ENCODE peak calls at places on chromosomes 12 and 14, in ten cellular contexts. One of them, this sample, is unnamed.

GRCh38 chr12:93918262-93918661 is 230.1 kb upstream of the PLXNC1 start:
- DNase-seq in pancreas: no peak
- DNase-seq in GM06990: no peak
- DNase-seq in AG04450: no peak
- DNase-seq in epithelial cell of esophagus: no peak
- DNase-seq in foreskin fibroblast: peak
- DNase-seq in GM23338: no peak
- DNase-seq in cardiac fibroblast: peak
- DNase-seq in thyroid gland: no peak
- DNase-seq in kidney epithelial cell: no peak
- DNase-seq in this sample: peak

GRCh38 chr14:96307434-96307833 is 51.4 kb downstream of the BDKRB1 start:
- DNase-seq in cardiac fibroblast: no peak
- DNase-seq in GM23338: peak
- DNase-seq in epithelial cell of esophagus: no peak
- DNase-seq in kidney epithelial cell: no peak
- DNase-seq in GM06990: no peak
- DNase-seq in pancreas: no peak
- DNase-seq in foreskin fibroblast: no peak
- DNase-seq in AG04450: no peak
- DNase-seq in thyroid gland: no peak
- DNase-seq in this sample: no peak

GRCh38 chr14:63517354-63517753 is 25.8 kb downstream of the PPP2R5E start:
- DNase-seq in epithelial cell of esophagus: no peak
- DNase-seq in kidney epithelial cell: no peak
- DNase-seq in AG04450: no peak
- DNase-seq in foreskin fibroblast: no peak
- DNase-seq in GM23338: no peak
- DNase-seq in thyroid gland: no peak
- DNase-seq in pancreas: no peak
- DNase-seq in cardiac fibroblast: no peak
- DNase-seq in GM06990: no peak
- DNase-seq in this sample: no peak

GRCh38 chr12:43789941-43790340 is 16.2 kb downstream of the TWF1 start:
- DNase-seq in pancreas: no peak
- DNase-seq in cardiac fibroblast: peak
- DNase-seq in GM23338: no peak
- DNase-seq in kidney epithelial cell: no peak
- DNase-seq in epithelial cell of esophagus: no peak
- DNase-seq in AG04450: no peak
- DNase-seq in thyroid gland: peak
- DNase-seq in GM06990: no peak
- DNase-seq in foreskin fibroblast: peak
- DNase-seq in this sample: peak

GRCh38 chr12:32494676-32495075 is 95.3 kb downstream of the FGD4 start:
- DNase-seq in epithelial cell of esophagus: peak
- DNase-seq in pancreas: no peak
- DNase-seq in cardiac fibroblast: peak
- DNase-seq in foreskin fibroblast: no peak
- DNase-seq in AG04450: no peak
- DNase-seq in GM06990: no peak
- DNase-seq in GM23338: no peak
- DNase-seq in kidney epithelial cell: no peak
- DNase-seq in thyroid gland: no peak
- DNase-seq in this sample: no peak

GRCh38 chr12:110266381-110266909 is 14.6 kb upstream of the ATP2A2 start:
- DNase-seq in pancreas: no peak
- DNase-seq in foreskin fibroblast: no peak
- DNase-seq in thyroid gland: no peak
- DNase-seq in epithelial cell of esophagus: no peak
- DNase-seq in kidney epithelial cell: no peak
- DNase-seq in cardiac fibroblast: no peak
- DNase-seq in GM06990: no peak
- DNase-seq in AG04450: no peak
- DNase-seq in GM23338: no peak
- DNase-seq in this sample: no peak

GRCh38 chr14:21024668-21025373 is at the start of gene NDRG2:
- DNase-seq in GM06990: peak
- DNase-seq in foreskin fibroblast: peak
- DNase-seq in cardiac fibroblast: no peak
- DNase-seq in GM23338: peak
- DNase-seq in epithelial cell of esophagus: peak
- DNase-seq in kidney epithelial cell: no peak
- DNase-seq in pancreas: peak
- DNase-seq in AG04450: no peak
- DNase-seq in thyroid gland: peak
- DNase-seq in this sample: no peak

GRCh38 chr12:53499261-53500118 is at the start of gene MAP3K12:
- DNase-seq in cardiac fibroblast: peak
- DNase-seq in epithelial cell of esophagus: peak
- DNase-seq in GM06990: peak
- DNase-seq in GM23338: peak
- DNase-seq in AG04450: no peak
- DNase-seq in thyroid gland: peak
- DNase-seq in pancreas: peak
- DNase-seq in kidney epithelial cell: no peak
- DNase-seq in foreskin fibroblast: peak
- DNase-seq in this sample: peak

GRCh38 chr12:2076728-2077127 is 23.9 kb downstream of the CACNA1C start:
- DNase-seq in epithelial cell of esophagus: no peak
- DNase-seq in GM06990: no peak
- DNase-seq in foreskin fibroblast: no peak
- DNase-seq in thyroid gland: no peak
- DNase-seq in GM23338: no peak
- DNase-seq in cardiac fibroblast: no peak
- DNase-seq in kidney epithelial cell: no peak
- DNase-seq in pancreas: no peak
- DNase-seq in AG04450: no peak
- DNase-seq in this sample: no peak

GRCh38 chr12:2080604-2081003 is 27.8 kb downstream of the CACNA1C start:
- DNase-seq in foreskin fibroblast: no peak
- DNase-seq in AG04450: no peak
- DNase-seq in GM06990: no peak
- DNase-seq in GM23338: no peak
- DNase-seq in cardiac fibroblast: no peak
- DNase-seq in kidney epithelial cell: no peak
- DNase-seq in epithelial cell of esophagus: no peak
- DNase-seq in thyroid gland: no peak
- DNase-seq in pancreas: no peak
- DNase-seq in this sample: no peak

GRCh38 chr12:2076196-2076570 is 23.4 kb downstream of the CACNA1C start:
- DNase-seq in kidney epithelial cell: no peak
- DNase-seq in AG04450: peak
- DNase-seq in cardiac fibroblast: peak
- DNase-seq in epithelial cell of esophagus: no peak
- DNase-seq in GM23338: no peak
- DNase-seq in pancreas: no peak
- DNase-seq in foreskin fibroblast: peak
- DNase-seq in GM06990: no peak
- DNase-seq in thyroid gland: no peak
- DNase-seq in this sample: peak

GRCh38 chr12:2074792-2075191 is 22.0 kb downstream of the CACNA1C start:
- DNase-seq in kidney epithelial cell: no peak
- DNase-seq in AG04450: no peak
- DNase-seq in cardiac fibroblast: no peak
- DNase-seq in GM06990: no peak
- DNase-seq in pancreas: no peak
- DNase-seq in thyroid gland: no peak
- DNase-seq in GM23338: no peak
- DNase-seq in epithelial cell of esophagus: no peak
- DNase-seq in foreskin fibroblast: no peak
- DNase-seq in this sample: no peak

DNA sequence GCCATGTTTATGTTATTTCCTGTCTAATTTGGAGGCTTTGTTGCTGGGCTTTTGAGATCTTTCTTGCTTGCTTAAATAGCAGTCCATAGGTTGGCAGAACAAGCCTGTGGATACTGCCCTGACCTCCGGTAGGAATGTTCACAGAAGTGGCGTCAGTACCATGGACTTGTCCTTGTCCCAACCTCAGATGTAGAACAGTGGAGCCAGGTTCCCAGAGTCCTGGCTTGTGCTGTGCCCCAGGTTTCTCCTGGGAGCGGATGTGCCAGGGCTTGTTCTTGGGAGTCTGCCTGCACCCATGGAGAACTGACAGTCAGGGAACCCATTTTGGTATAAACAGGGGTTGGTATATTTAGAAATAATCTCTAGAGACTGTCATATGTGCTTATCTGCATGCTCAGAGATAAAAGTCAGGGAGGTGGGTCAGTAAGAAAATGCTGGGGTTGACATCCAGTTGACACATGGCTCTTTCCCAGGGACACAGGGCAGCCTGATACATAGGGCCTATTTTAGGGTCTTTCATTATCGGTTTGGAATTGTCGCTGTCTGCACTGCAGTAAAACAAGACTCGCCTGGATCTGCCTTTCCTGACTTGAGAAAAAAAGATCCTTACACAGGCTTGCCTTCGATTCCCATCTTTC is 22.9 kb downstream of the CACNA1C start:
- DNase-seq in pancreas: no peak
- DNase-seq in GM23338: no peak
- DNase-seq in GM06990: no peak
- DNase-seq in kidney epithelial cell: no peak
- DNase-seq in cardiac fibroblast: no peak
- DNase-seq in AG04450: no peak
- DNase-seq in thyroid gland: no peak
- DNase-seq in epithelial cell of esophagus: no peak
- DNase-seq in foreskin fibroblast: no peak
- DNase-seq in this sample: no peak
- TF ChIP-seq CTCF in pancreas: no peak
- TF ChIP-seq CTCF in GM23338: no peak
- TF ChIP-seq CTCF in GM06990: no peak
- TF ChIP-seq CTCF in kidney epithelial cell: no peak
- TF ChIP-seq CTCF in cardiac fibroblast: no peak
- TF ChIP-seq CTCF in AG04450: no peak
- TF ChIP-seq CTCF in thyroid gland: no peak
- TF ChIP-seq CTCF in epithelial cell of esophagus: no peak
- TF ChIP-seq CTCF in foreskin fibroblast: no peak
- TF ChIP-seq CTCF in this sample: no peak

GRCh38 chr14:70885343-70886014 is 21.8 kb upstream of the PCNX1 start:
- DNase-seq in cardiac fibroblast: no peak
- DNase-seq in foreskin fibroblast: no peak
- DNase-seq in kidney epithelial cell: no peak
- DNase-seq in GM23338: no peak
- DNase-seq in thyroid gland: no peak
- DNase-seq in epithelial cell of esophagus: no peak
- DNase-seq in GM06990: no peak
- DNase-seq in AG04450: no peak
- DNase-seq in pancreas: no peak
- DNase-seq in this sample: no peak

GRCh38 chr14:70887207-70888150 is 19.8 kb upstream of the PCNX1 start:
- DNase-seq in foreskin fibroblast: peak
- DNase-seq in GM06990: peak
- DNase-seq in pancreas: no peak
- DNase-seq in kidney epithelial cell: no peak
- DNase-seq in cardiac fibroblast: peak
- DNase-seq in thyroid gland: peak
- DNase-seq in GM23338: no peak
- DNase-seq in AG04450: peak
- DNase-seq in epithelial cell of esophagus: no peak
- DNase-seq in this sample: peak

GRCh38 chr14:70884595-70885342 is 22.5 kb upstream of the PCNX1 start:
- DNase-seq in GM06990: no peak
- DNase-seq in pancreas: no peak
- DNase-seq in thyroid gland: peak
- DNase-seq in foreskin fibroblast: no peak
- DNase-seq in AG04450: no peak
- DNase-seq in kidney epithelial cell: no peak
- DNase-seq in GM23338: no peak
- DNase-seq in cardiac fibroblast: no peak
- DNase-seq in epithelial cell of esophagus: peak
- DNase-seq in this sample: no peak

GRCh38 chr14:70888151-70888499 is 19.1 kb upstream of the PCNX1 start:
- DNase-seq in GM06990: no peak
- DNase-seq in epithelial cell of esophagus: no peak
- DNase-seq in pancreas: no peak
- DNase-seq in thyroid gland: no peak
- DNase-seq in foreskin fibroblast: no peak
- DNase-seq in cardiac fibroblast: no peak
- DNase-seq in GM23338: peak
- DNase-seq in kidney epithelial cell: no peak
- DNase-seq in AG04450: no peak
- DNase-seq in this sample: no peak

GRCh38 chr14:70886421-70887206 is 20.6 kb upstream of the PCNX1 start:
- DNase-seq in foreskin fibroblast: no peak
- DNase-seq in cardiac fibroblast: no peak
- DNase-seq in pancreas: no peak
- DNase-seq in AG04450: no peak
- DNase-seq in kidney epithelial cell: no peak
- DNase-seq in GM23338: no peak
- DNase-seq in epithelial cell of esophagus: no peak
- DNase-seq in GM06990: peak
- DNase-seq in thyroid gland: no peak
- DNase-seq in this sample: no peak
- H3K4me3 ChIP-seq in foreskin fibroblast: no peak
- H3K4me3 ChIP-seq in cardiac fibroblast: no peak
- H3K4me3 ChIP-seq in pancreas: no peak
- H3K4me3 ChIP-seq in AG04450: peak
- H3K4me3 ChIP-seq in kidney epithelial cell: no peak
- H3K4me3 ChIP-seq in GM23338: no peak
- H3K4me3 ChIP-seq in epithelial cell of esophagus: no peak
- H3K4me3 ChIP-seq in GM06990: peak
- H3K4me3 ChIP-seq in thyroid gland: no peak
- H3K4me3 ChIP-seq in this sample: no peak

GRCh38 chr14:94532462-94532861 is 23.2 kb upstream of the SERPINA12 start:
- DNase-seq in GM06990: peak
- DNase-seq in AG04450: no peak
- DNase-seq in GM23338: no peak
- DNase-seq in kidney epithelial cell: no peak
- DNase-seq in pancreas: no peak
- DNase-seq in epithelial cell of esophagus: no peak
- DNase-seq in cardiac fibroblast: peak
- DNase-seq in thyroid gland: no peak
- DNase-seq in foreskin fibroblast: no peak
- DNase-seq in this sample: peak

GRCh38 chr14:94540031-94540794 is 21.0 kb upstream of the SERPINA4 start:
- DNase-seq in epithelial cell of esophagus: no peak
- DNase-seq in GM23338: no peak
- DNase-seq in kidney epithelial cell: no peak
- DNase-seq in foreskin fibroblast: peak
- DNase-seq in GM06990: no peak
- DNase-seq in AG04450: no peak
- DNase-seq in pancreas: no peak
- DNase-seq in cardiac fibroblast: peak
- DNase-seq in thyroid gland: no peak
- DNase-seq in this sample: peak

GRCh38 chr14:94538070-94538740 is 23.0 kb upstream of the SERPINA4 start:
- DNase-seq in thyroid gland: no peak
- DNase-seq in foreskin fibroblast: no peak
- DNase-seq in kidney epithelial cell: no peak
- DNase-seq in cardiac fibroblast: no peak
- DNase-seq in AG04450: no peak
- DNase-seq in pancreas: no peak
- DNase-seq in GM23338: no peak
- DNase-seq in GM06990: no peak
- DNase-seq in epithelial cell of esophagus: no peak
- DNase-seq in this sample: no peak

GRCh38 chr14:94539181-94539580 is 22.1 kb upstream of the SERPINA4 start:
- DNase-seq in cardiac fibroblast: no peak
- DNase-seq in GM23338: no peak
- DNase-seq in kidney epithelial cell: no peak
- DNase-seq in epithelial cell of esophagus: no peak
- DNase-seq in foreskin fibroblast: no peak
- DNase-seq in thyroid gland: no peak
- DNase-seq in AG04450: no peak
- DNase-seq in GM06990: no peak
- DNase-seq in pancreas: no peak
- DNase-seq in this sample: no peak

GRCh38 chr14:94536836-94537235 is 24.4 kb upstream of the SERPINA4 start:
- DNase-seq in GM23338: peak
- DNase-seq in kidney epithelial cell: no peak
- DNase-seq in GM06990: no peak
- DNase-seq in AG04450: no peak
- DNase-seq in thyroid gland: no peak
- DNase-seq in epithelial cell of esophagus: peak
- DNase-seq in pancreas: no peak
- DNase-seq in cardiac fibroblast: peak
- DNase-seq in foreskin fibroblast: peak
- DNase-seq in this sample: peak
- TF ChIP-seq CTCF in GM23338: peak
- TF ChIP-seq CTCF in kidney epithelial cell: peak
- TF ChIP-seq CTCF in GM06990: peak
- TF ChIP-seq CTCF in AG04450: no peak
- TF ChIP-seq CTCF in thyroid gland: no peak
- TF ChIP-seq CTCF in epithelial cell of esophagus: peak
- TF ChIP-seq CTCF in pancreas: no peak
- TF ChIP-seq CTCF in cardiac fibroblast: no peak
- TF ChIP-seq CTCF in foreskin fibroblast: no peak
- TF ChIP-seq CTCF in this sample: no peak

GRCh38 chr12:386651-387050 is 2.5 kb downstream of the KDM5A start:
- DNase-seq in AG04450: no peak
- DNase-seq in GM23338: no peak
- DNase-seq in kidney epithelial cell: no peak
- DNase-seq in thyroid gland: no peak
- DNase-seq in GM06990: no peak
- DNase-seq in epithelial cell of esophagus: peak
- DNase-seq in pancreas: no peak
- DNase-seq in foreskin fibroblast: peak
- DNase-seq in cardiac fibroblast: peak
- DNase-seq in this sample: peak

GRCh38 chr12:388547-389137 is 478 bp downstream of the KDM5A start:
- DNase-seq in foreskin fibroblast: peak
- DNase-seq in GM06990: no peak
- DNase-seq in GM23338: peak
- DNase-seq in thyroid gland: no peak
- DNase-seq in pancreas: no peak
- DNase-seq in kidney epithelial cell: no peak
- DNase-seq in cardiac fibroblast: peak
- DNase-seq in AG04450: no peak
- DNase-seq in epithelial cell of esophagus: peak
- DNase-seq in this sample: peak

GRCh38 chr12:389138-390096 is at the start of gene KDM5A:
- DNase-seq in GM06990: peak
- DNase-seq in thyroid gland: peak
- DNase-seq in AG04450: peak
- DNase-seq in GM23338: peak
- DNase-seq in pancreas: peak
- DNase-seq in epithelial cell of esophagus: peak
- DNase-seq in kidney epithelial cell: no peak
- DNase-seq in foreskin fibroblast: peak
- DNase-seq in cardiac fibroblast: peak
- DNase-seq in this sample: peak

DNA sequence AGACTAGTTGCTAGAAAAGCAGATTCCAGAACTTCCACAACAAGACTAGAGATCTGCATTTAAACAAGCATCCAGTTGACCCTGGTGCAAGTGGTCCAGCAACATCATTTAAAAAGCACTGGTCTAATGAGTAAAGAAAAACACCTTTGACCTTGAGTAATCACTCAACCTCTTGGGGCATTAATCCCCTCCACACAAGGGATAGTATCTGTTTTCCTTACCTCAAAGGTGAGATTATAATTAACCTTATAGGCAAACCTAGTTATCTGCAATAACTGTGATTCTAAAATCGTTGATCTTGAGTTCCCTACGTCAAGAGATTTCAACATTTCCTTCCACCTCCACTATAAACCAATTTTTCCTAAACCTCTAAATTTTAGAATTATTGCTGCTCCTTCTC is 1.1 kb downstream of the KDM5A start:
- DNase-seq in pancreas: no peak
- DNase-seq in GM23338: no peak
- DNase-seq in foreskin fibroblast: no peak
- DNase-seq in epithelial cell of esophagus: no peak
- DNase-seq in kidney epithelial cell: no peak
- DNase-seq in thyroid gland: no peak
- DNase-seq in AG04450: no peak
- DNase-seq in GM06990: no peak
- DNase-seq in cardiac fibroblast: peak
- DNase-seq in this sample: no peak
- H3K4me3 ChIP-seq in pancreas: peak
- H3K4me3 ChIP-seq in GM23338: peak
- H3K4me3 ChIP-seq in foreskin fibroblast: peak
- H3K4me3 ChIP-seq in epithelial cell of esophagus: peak
- H3K4me3 ChIP-seq in kidney epithelial cell: peak
- H3K4me3 ChIP-seq in thyroid gland: peak
- H3K4me3 ChIP-seq in AG04450: peak
- H3K4me3 ChIP-seq in GM06990: peak
- H3K4me3 ChIP-seq in cardiac fibroblast: peak
- H3K4me3 ChIP-seq in this sample: peak

This sample was measured in astrocyte of the spinal cord.